ENCODE peak calls at places on chromosomes 12 and 14, in six cellular contexts. T, J, Y, N, L and E are unnamed samples.

GRCh38 chr12:15787801-15788200 is 1.4 kb downstream of the EPS8 start:
- DNase-seq in T (no peak), J (no peak), Y (no peak), N (no peak), L (no peak), E (no peak)

GRCh38 chr12:19529933-19530630 is 90.8 kb downstream of the AEBP2 start:
- DNase-seq in T (no peak), J (no peak), Y (no peak), N (no peak), L (no peak), E (no peak)

GRCh38 chr14:89551432-89551831 is 134.4 kb upstream of the FOXN3 start:
- DNase-seq in T (no peak), J (no peak), Y (no peak), N (no peak), L (no peak), E (no peak)

GRCh38 chr14:36518031-36518585 is 1.9 kb downstream of the NKX2-1 start:
- DNase-seq in T (no peak), J (peak; percentile 62), Y (no peak), N (no peak), L (no peak), E (no peak)

GRCh38 chr14:92459479-92460421 is 53.8 kb upstream of the RIN3 start:
- DNase-seq in T (no peak), J (no peak), Y (no peak), N (no peak), L (no peak), E (no peak)

GRCh38 chr12:24822121-24822899 is 126.6 kb downstream of the BCAT1 start:
- DNase-seq in T (no peak), J (no peak), Y (no peak), N (no peak), L (no peak), E (no peak)

GRCh38 chr14:61769893-61770292 is 7.7 kb downstream of the SNAPC1 start:
- DNase-seq in T (no peak), J (no peak), Y (no peak), N (no peak), L (no peak), E (no peak)

GRCh38 chr12:120367924-120368788 is 808 bp downstream of the MSI1 start:
- DNase-seq in T (no peak), J (peak; percentile 64), Y (no peak), N (no peak), L (peak; percentile 54), E (no peak)

GRCh38 chr14:79298373-79298772 is 912.9 kb downstream of the DIO2 start:
- DNase-seq in T (no peak), J (no peak), Y (no peak), N (no peak), L (no peak), E (no peak)

GRCh38 chr14:50000215-50001145 is 107.6 kb downstream of the ARF6 start:
- DNase-seq in T (peak; percentile 71), J (peak; percentile 41), Y (peak; percentile 36), N (peak; percentile 60), L (no peak), E (no peak)

GRCh38 chr12:111506260-111506659 is 92.9 kb downstream of the ATXN2 start:
- DNase-seq in T (no peak), J (no peak), Y (no peak), N (no peak), L (no peak), E (no peak)

GRCh38 chr14:100155049-100155621 is 4.3 kb downstream of the DEGS2 start:
- DNase-seq in T (peak; percentile 33), J (peak; percentile 91), Y (peak; percentile 46), N (peak; percentile 43), L (peak; percentile 59), E (peak; percentile 12)

GRCh38 chr14:63713058-63713457 is 14.8 kb downstream of the SGPP1 start:
- DNase-seq in T (no peak), J (no peak), Y (no peak), N (no peak), L (no peak), E (no peak)

GRCh38 chr12:84856156-84856900 is 56.3 kb downstream of the SLC6A15 start:
- DNase-seq in T (no peak), J (no peak), Y (no peak), N (no peak), L (no peak), E (no peak)

GRCh38 chr14:104387000-104387384 is 192.6 kb upstream of the C14orf180 start:
- DNase-seq in T (no peak), J (no peak), Y (no peak), N (no peak), L (no peak), E (no peak)

GRCh38 chr12:34398366-34398705 is 376.0 kb downstream of the ALG10 start:
- DNase-seq in T (no peak), J (no peak), Y (no peak), N (no peak), L (peak; percentile 1), E (no peak)

GRCh38 chr12:62361048-62361447 is 100.8 kb downstream of the USP15 start:
- DNase-seq in T (no peak), J (no peak), Y (no peak), N (no peak), L (no peak), E (no peak)

GRCh38 chr12:4763549-4763948 is 43.3 kb downstream of the GALNT8 start:
- DNase-seq in T (peak; percentile 45), J (peak; percentile 96), Y (peak; percentile 32), N (no peak), L (peak; percentile 54), E (no peak)

GRCh38 chr14:24996930-24997329 is 53.0 kb downstream of the STXBP6 start:
- DNase-seq in T (no peak), J (no peak), Y (no peak), N (no peak), L (no peak), E (no peak)

GRCh38 chr12:13049816-13050215 is 5.6 kb downstream of the FAM234B start:
- DNase-seq in T (no peak), J (peak; percentile 28), Y (no peak), N (no peak), L (no peak), E (no peak)

GRCh38 chr12:39723831-39724230 is 104.2 kb upstream of the ABCD2 start:
- DNase-seq in T (no peak), J (no peak), Y (no peak), N (no peak), L (no peak), E (no peak)

DNA sequence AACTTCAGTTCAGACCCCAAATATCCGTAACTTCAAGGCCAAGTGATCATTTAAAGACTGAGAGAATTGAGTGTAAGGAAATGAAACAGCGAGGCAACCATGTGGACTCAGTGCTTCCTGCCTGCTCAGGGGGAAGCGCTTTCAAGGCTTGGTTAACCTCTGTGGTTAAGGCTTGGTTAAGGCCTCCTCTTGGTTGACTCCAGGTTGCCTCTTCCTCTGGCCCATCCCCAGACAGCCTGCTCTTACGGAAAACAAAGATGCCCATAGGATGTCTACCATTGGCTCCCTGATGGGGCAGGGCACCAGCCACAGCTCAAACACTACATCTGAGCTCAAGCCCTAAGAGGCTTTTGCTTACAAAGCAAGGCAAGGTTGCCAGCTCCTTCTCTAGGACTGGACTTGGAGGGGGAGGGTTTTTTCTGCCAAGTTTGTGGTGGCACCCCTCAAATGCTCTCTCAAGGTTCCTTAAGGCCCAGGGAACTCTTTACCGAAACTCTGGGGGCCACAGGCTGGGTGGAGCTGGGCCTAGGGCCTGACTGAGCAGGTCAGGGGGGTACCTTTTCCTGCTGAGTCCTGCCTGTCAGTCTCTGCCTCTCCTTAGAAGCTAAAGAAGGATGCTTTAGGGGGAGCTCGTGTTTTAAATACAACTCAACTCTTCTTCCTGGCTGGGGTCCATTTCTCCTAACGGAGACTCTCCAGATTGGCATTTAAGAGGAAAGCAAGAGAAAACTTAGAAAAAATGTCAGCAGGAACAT is 13.7 kb downstream of the COL2A1 start:
- DNase-seq in T (no peak), J (no peak), Y (no peak), N (peak; percentile 74), L (no peak), E (no peak)
- TF ChIP-seq CTCF in T (no peak), J (peak; percentile 19), Y (no peak), N (no peak), L (no peak), E (no peak)

GRCh38 chr14:69554500-69554899 is 20.2 kb downstream of the CCDC177 start:
- DNase-seq in T (no peak), J (no peak), Y (no peak), N (no peak), L (no peak), E (no peak)

GRCh38 chr14:69547701-69548348 is 26.8 kb downstream of the CCDC177 start:
- DNase-seq in T (no peak), J (peak; percentile 90), Y (no peak), N (no peak), L (peak; percentile 68), E (no peak)

GRCh38 chr14:69548566-69548965 is 26.1 kb downstream of the CCDC177 start:
- DNase-seq in T (no peak), J (no peak), Y (no peak), N (no peak), L (no peak), E (no peak)

GRCh38 chr14:69558774-69559173 is 15.9 kb downstream of the CCDC177 start:
- DNase-seq in T (no peak), J (no peak), Y (no peak), N (no peak), L (no peak), E (no peak)

GRCh38 chr14:69553221-69553620 is 21.4 kb downstream of the CCDC177 start:
- DNase-seq in T (no peak), J (no peak), Y (no peak), N (peak; percentile 20), L (no peak), E (no peak)
- TF ChIP-seq REST in T (no peak), J (no peak), Y (no peak), N (no peak), L (no peak), E (no peak)

DNA sequence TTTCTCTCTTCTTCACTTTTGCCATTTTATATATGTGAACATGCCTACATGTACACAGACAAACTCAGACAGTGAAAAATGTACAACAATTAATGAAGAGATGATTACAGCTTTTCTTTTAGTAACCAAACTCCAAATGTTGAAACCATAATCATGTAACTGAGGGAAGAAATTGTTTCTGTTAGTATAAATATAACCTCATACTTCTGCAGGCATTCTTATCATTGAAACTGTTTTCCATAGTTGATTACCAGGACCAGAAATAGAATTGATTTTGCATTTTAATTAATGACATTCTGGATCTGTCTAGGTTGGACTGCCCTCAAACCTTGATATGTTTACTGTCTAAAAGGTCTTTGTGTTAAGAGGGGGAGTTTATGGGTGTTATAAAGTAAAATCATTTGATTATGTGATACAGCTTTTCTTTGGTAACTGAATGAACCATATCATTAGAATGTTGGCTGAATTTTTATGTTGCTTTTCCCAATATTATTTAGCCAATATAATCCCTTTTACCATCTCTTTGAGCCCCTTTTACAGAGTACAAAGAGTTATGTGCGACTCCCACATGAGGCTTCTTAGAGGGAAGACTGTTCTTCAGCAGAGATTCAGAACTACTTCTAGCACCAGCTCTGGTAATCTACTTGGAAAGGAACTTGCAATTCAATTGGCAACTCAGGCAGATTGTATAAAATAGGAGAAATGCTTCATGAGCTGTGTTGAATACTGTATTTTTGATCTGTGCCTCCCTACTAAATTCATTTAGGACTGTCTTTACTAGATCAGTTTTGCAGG is 3.4 kb downstream of the ANO4 start:
- DNase-seq in T (no peak), J (no peak), Y (no peak), N (no peak), L (no peak), E (no peak)
- H3K27me3 ChIP-seq in T (peaks cover 14% of the 10 kb centered on the region), J (no peaks in the 10 kb centered on the region), Y (peaks cover 15% of the 10 kb centered on the region), N (peaks cover 17% of the 10 kb centered on the region), L (no peaks in the 10 kb centered on the region), E (peaks cover 19% of the 10 kb centered on the region)

DNA sequence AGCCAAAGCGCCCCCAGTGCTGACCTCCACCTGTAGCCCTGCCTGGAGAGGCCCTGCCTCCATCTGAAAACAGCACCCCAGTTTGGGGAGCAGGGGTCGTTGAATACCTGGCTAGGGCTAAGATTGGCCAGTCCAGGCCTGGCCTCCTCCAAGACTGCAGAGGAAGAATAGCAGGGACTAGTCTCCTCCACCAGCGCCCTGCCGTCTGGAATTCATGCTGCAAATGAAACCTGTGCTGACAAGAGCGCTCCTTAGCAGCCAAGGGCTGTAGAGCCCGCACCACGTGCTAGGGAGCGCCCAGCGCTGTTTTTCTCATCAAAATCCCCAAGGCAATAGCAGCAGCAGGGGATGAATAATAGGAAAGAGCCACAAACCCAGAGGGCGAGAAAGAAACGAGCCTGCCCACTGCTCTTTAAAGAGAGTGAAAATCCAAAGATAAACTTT is 3.4 kb downstream of the COL2A1 start:
- DNase-seq in T (peak; percentile 1), J (peak; percentile 84), Y (no peak), N (no peak), L (no peak), E (no peak)
- TF ChIP-seq CTCF in T (no peak), J (no peak), Y (no peak), N (no peak), L (no peak), E (no peak)